ENCODE peak calls at places on chromosomes 12 and 14, in seven cellular contexts. R is HepG2, M is HCT116, T is H1, L is SK-N-SH, Y is GM12878, N is K562. D is an unnamed sample.

GRCh38 chr14:95527392-95528002 is 7.4 kb upstream of the GLRX5 start:
- DNase-seq in Y (no peak), L (peak), N (no peak), M (no peak), R (peak), T (no peak), D (no peak)

GRCh38 chr12:81502912-81503695 is 256.0 kb downstream of the PPFIA2 start:
- DNase-seq in N (no peak), R (no peak), L (no peak), M (no peak), Y (no peak), T (no peak), D (no peak)

GRCh38 chr12:5430639-5431603 is 987 bp upstream of the NTF3 start:
- DNase-seq in M (no peak), R (no peak), L (peak), N (no peak), T (no peak), Y (no peak), D (no peak)

GRCh38 chr14:75274045-75274898 is 4.4 kb upstream of the FOS start:
- DNase-seq in N (no peak), R (no peak), L (no peak), Y (no peak), T (no peak), M (no peak), D (no peak)

GRCh38 chr14:99548871-99549270 is 55.1 kb downstream of the CCDC85C start:
- DNase-seq in N (no peak), T (no peak), R (no peak), M (no peak), Y (no peak), L (no peak), D (no peak)

GRCh38 chr12:4991373-4991772 is 52.3 kb upstream of the KCNA5 start:
- DNase-seq in T (no peak), N (no peak), Y (no peak), L (no peak), R (no peak), M (no peak), D (no peak)

GRCh38 chr12:26238341-26239126 is 43.2 kb downstream of the SSPN start:
- DNase-seq in T (no peak), R (no peak), Y (no peak), M (no peak), L (no peak), N (no peak), D (no peak)

GRCh38 chr12:70774055-70774454 is 136.8 kb upstream of the PTPRB start:
- DNase-seq in R (no peak), M (no peak), N (no peak), L (no peak), T (no peak), Y (no peak), D (no peak)

GRCh38 chr12:47717443-47718193 is 7.7 kb downstream of the ENDOU start:
- DNase-seq in Y (no peak), N (peak), T (peak), R (peak), L (peak), M (no peak), D (no peak)

GRCh38 chr14:88792572-88793258 is at the start of gene EML5:
- DNase-seq in T (peak), M (peak), N (peak), R (peak), L (peak), Y (no peak), D (no peak)

GRCh38 chr14:88799522-88799921 is 6.8 kb upstream of the EML5 start:
- DNase-seq in R (no peak), N (no peak), T (no peak), L (no peak), Y (no peak), M (no peak), D (no peak)

GRCh38 chr14:88793259-88793625 is 489 bp upstream of the EML5 start:
- DNase-seq in R (no peak), L (no peak), M (no peak), T (no peak), N (no peak), Y (no peak), D (no peak)

GRCh38 chr14:88802596-88802995 is 9.8 kb upstream of the EML5 start:
- DNase-seq in T (no peak), M (no peak), L (no peak), N (no peak), R (no peak), Y (no peak), D (no peak)

DNA sequence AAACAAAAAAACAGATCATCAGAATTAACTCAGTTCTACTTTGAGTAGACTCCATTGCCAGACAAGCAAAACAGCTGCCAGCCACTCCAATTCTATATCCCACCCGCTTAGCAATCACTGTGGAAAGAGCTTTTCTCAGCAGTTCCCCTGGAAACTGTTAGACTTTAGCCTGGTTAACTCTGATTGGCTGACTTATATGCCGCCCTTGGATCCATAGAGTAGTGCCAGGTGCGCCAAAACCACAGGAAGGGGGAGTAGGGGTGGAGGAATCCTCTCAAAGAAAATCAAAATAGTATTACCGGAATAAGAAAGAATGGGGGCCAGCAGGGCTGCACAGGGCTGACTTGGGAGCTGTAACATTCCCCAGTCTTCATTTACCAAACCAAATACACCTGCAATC is 5.4 kb upstream of the EML5 start:
- DNase-seq in R (no peak), T (no peak), L (no peak), M (no peak), N (no peak), Y (no peak), D (no peak)
- TF ChIP-seq SIN3A in R (no peak), T (no peak), L (no peak), M (no peak), N (no peak), Y (no peak), D (no peak)

GRCh38 chr14:69617796-69618195 is 6.4 kb downstream of the SUSD6 start:
- DNase-seq in L (no peak), Y (no peak), M (no peak), T (no peak), N (no peak), R (no peak), D (no peak)
- H3K27ac ChIP-seq in L (no peak), Y (peak), M (no peak), T (no peak), N (no peak), R (no peak), D (no peak)

GRCh38 chr12:50032516-50033316 is 7.4 kb upstream of the RACGAP1 start:
- DNase-seq in R (no peak), T (no peak), M (no peak), L (peak), Y (no peak), N (no peak), D (no peak)
- H3K4me3 ChIP-seq in R (no peak), T (peak), M (no peak), L (no peak), Y (no peak), N (no peak), D (no peak)

DNA sequence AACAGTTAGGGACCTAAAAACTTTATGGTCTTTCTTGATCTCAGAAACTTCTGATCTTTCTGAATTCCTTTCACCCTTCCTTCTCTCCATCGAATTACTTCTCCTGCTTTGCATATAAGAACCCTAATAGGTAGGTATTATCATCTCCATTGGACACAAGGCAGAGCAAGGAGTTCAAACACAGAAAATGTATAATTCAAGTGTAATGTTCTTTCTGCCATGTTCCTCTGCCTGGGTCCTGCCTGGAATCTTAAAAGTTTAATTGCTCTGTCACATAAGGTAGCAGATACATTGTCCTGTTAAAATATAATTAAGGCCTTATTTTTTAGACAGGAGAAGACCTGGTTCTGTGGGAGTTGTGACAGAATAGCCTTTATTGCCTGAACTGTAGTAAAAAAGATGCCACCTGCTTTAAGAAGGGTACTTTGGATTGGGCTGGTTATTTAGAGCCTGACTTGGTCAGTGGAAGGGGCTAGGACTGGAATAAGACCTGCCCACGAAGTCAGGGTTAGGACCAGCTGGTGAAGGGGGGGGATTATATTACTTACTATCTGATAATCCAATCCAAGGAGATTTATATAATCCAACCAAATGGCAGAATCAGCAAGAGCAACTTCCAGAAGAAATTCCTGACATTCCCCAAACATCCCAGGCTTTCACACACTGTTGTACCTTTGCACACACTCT is 10.4 kb downstream of the G2E3 start:
- DNase-seq in T (no peak), N (no peak), Y (no peak), R (peak), L (no peak), M (no peak), D (no peak)
- TF ChIP-seq SIN3A in T (no peak), N (no peak), Y (no peak), R (no peak), L (no peak), M (no peak), D (no peak)

GRCh38 chr12:20150835-20151234 is 217.5 kb upstream of the PDE3A start:
- DNase-seq in T (no peak), M (no peak), N (no peak), Y (no peak), R (no peak), L (peak), D (no peak)
- H3K27ac ChIP-seq in T (no peak), M (no peak), N (no peak), Y (no peak), R (no peak), L (no peak), D (no peak)

GRCh38 chr14:101780887-101781239 is 19.4 kb downstream of the PPP2R5C start:
- DNase-seq in R (no peak), Y (no peak), N (no peak), L (no peak), M (no peak), T (no peak), D (no peak)
- H3K4me3 ChIP-seq in R (peak), Y (no peak), N (no peak), L (no peak), M (no peak), T (peak), D (no peak)

DNA sequence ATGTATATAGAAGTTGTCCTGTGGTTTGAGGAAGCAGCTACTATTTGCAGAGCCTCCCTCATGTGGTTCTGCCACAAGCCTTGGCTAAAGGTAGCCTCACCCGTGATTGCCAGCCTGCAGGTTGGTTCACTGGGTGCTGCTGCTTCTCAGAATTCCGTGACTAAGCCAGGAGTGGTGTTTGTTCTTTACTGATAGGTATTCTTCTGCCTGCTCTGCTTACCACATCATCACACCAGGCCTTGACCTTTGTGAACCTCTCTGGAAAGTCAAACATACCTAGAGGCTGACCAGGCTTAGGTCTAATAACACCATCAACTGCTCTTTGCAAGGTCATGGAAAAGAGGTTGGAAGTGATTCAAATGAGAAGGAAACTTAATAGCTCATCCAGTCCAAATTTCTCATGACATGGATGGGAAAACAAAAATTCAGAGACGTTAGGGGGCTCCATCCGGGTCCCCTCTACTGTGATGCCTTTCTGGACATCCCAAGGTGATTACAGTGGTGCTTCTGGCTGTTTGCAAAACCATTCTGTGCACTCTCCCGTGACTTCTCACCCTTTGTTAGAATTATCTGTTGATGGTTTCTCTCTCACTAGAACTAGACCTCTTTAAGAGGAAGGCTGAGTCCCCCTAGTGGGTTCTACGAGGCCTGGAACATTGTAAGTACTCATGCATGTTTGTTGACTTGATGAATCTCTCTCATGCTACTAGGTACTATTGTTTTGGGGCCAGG is 8.5 kb upstream of the SOCS2 start:
- DNase-seq in Y (no peak), M (peak), R (peak), N (peak), T (no peak), L (no peak), D (peak)
- TF ChIP-seq SIN3A in Y (no peak), M (no peak), R (no peak), N (no peak), T (no peak), L (no peak), D (no peak)

GRCh38 chr12:120316798-120317257 is 10.8 kb downstream of the PLA2G1B start:
- DNase-seq in N (peak), L (no peak), Y (no peak), R (peak), M (no peak), T (no peak), D (no peak)
- H3K27ac ChIP-seq in N (peak), L (peak), Y (peak), R (peak), M (peak), T (peak), D (peak)

GRCh38 chr12:28316067-28316466 is 125.8 kb downstream of the CCDC91 start:
- DNase-seq in R (no peak), N (no peak), T (no peak), M (no peak), Y (no peak), L (no peak), D (no peak)
- H3K4me3 ChIP-seq in R (no peak), N (no peak), T (no peak), M (no peak), Y (no peak), L (no peak), D (no peak)

GRCh38 chr12:98084950-98085349 is 430.4 kb upstream of the TMPO start:
- DNase-seq in R (no peak), Y (no peak), N (no peak), T (no peak), M (no peak), L (no peak), D (no peak)

GRCh38 chr12:98084391-98084790 is 431.0 kb upstream of the TMPO start:
- DNase-seq in M (no peak), N (no peak), L (no peak), R (no peak), T (no peak), Y (no peak), D (no peak)

DNA sequence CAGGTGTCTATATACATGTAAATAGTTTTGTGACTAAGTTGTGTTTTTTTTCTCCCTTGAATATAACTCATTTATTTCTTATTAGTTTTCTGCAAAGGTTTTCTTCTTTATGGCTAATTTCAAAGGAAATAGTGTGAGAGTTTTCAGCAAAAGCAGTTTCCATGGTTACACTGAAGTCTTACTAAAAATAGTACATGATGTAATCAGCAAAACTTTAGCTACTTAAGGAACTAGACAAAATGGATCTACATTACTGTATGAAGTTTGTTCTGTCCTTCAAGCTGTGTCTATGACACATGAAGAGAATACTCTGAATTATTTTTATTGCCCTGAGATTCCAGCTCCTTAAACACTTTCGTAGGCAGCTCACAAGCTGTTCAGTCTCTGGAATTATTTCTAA is 430.0 kb upstream of the TMPO start:
- DNase-seq in R (no peak), N (no peak), L (no peak), Y (no peak), M (no peak), T (no peak), D (no peak)
- TF ChIP-seq SIN3A in R (no peak), N (no peak), L (no peak), Y (no peak), M (no peak), T (no peak), D (no peak)

D was measured in Panc1.